ENCODE peak calls at places on chromosomes 13 and 19, in five cellular contexts. T is neural progenitor cell, E is fibroblast of mammary gland, Y is endothelial cell, Q is body of pancreas. G is an unnamed sample.

GRCh38 chr13:33263484-33263883 is 22.1 kb downstream of the STARD13 start:
- DNase-seq in T (no peak), E (no peak), Y (no peak), Q (no peak), G (no peak)

GRCh38 chr19:2259331-2259730 is 3.1 kb upstream of the JSRP1 start:
- DNase-seq in T (no peak), E (peak), Y (no peak), Q (no peak), G (no peak)

GRCh38 chr19:49362048-49362925 is at the start of gene TEAD2:
- DNase-seq in T (peak), E (peak), Y (peak), Q (peak), G (no peak)

GRCh38 chr13:110965038-110965754 is 50.3 kb upstream of the ANKRD10 start:
- DNase-seq in T (no peak), E (peak), Y (no peak), Q (no peak), G (no peak)

GRCh38 chr19:18865973-18866799 is 29.8 kb downstream of the CERS1 start:
- DNase-seq in T (peak), E (peak), Y (peak), Q (no peak), G (peak)

GRCh38 chr13:107347641-107348369 is 779.9 kb upstream of the ARGLU1 start:
- DNase-seq in T (no peak), E (peak), Y (no peak), Q (no peak), G (no peak)

GRCh38 chr19:16193466-16193865 is 4.2 kb upstream of the AP1M1 start:
- DNase-seq in T (no peak), E (no peak), Y (no peak), Q (no peak), G (no peak)

GRCh38 chr19:13381827-13382632 is 124.2 kb downstream of the CACNA1A start:
- DNase-seq in T (no peak), E (no peak), Y (no peak), Q (no peak), G (no peak)

GRCh38 chr13:111322916-111323331 is 2.5 kb downstream of the TEX29 start:
- DNase-seq in T (no peak), E (no peak), Y (no peak), Q (no peak), G (no peak)

GRCh38 chr13:72258340-72258981 is 391.5 kb upstream of the DACH1 start:
- DNase-seq in T (no peak), E (no peak), Y (peak), Q (no peak), G (no peak)

GRCh38 chr19:52613299-52613906 is 24.8 kb downstream of the ZNF83 start:
- DNase-seq in T (no peak), E (no peak), Y (no peak), Q (no peak), G (no peak)

GRCh38 chr13:114111577-114111976 is 20.8 kb downstream of the RASA3 start:
- DNase-seq in T (no peak), E (peak), Y (no peak), Q (no peak), G (no peak)

GRCh38 chr13:52892925-52893324 is 44.5 kb upstream of the PCDH8 start:
- DNase-seq in T (no peak), E (no peak), Y (no peak), Q (no peak), G (no peak)

GRCh38 chr19:1774999-1775772 is 21.9 kb downstream of the ONECUT3 start:
- DNase-seq in T (no peak), E (peak), Y (no peak), Q (no peak), G (no peak)

GRCh38 chr19:29714371-29714952 is 599 bp downstream of the C19orf12 start:
- DNase-seq in T (no peak), E (no peak), Y (no peak), Q (peak), G (no peak)

GRCh38 chr19:6572217-6572616 is 18.7 kb downstream of the CD70 start:
- DNase-seq in T (no peak), E (no peak), Y (no peak), Q (no peak), G (no peak)

GRCh38 chr19:4052114-4052992 is 14.3 kb downstream of the ZBTB7A start:
- DNase-seq in T (no peak), E (peak), Y (no peak), Q (peak), G (no peak)

GRCh38 chr13:99330942-99331341 is 23.7 kb upstream of the GPR183 start:
- DNase-seq in T (no peak), E (no peak), Y (no peak), Q (no peak), G (no peak)

GRCh38 chr19:10744848-10745293 is 27.0 kb downstream of the DNM2 start:
- DNase-seq in T (no peak), E (no peak), Y (no peak), Q (no peak), G (no peak)

GRCh38 chr19:58570770-58571574 is 2.2 kb downstream of the MZF1 start:
- DNase-seq in T (no peak), E (no peak), Y (no peak), Q (peak), G (no peak)

GRCh38 chr19:48393559-48394330 is at the start of gene GRIN2D:
- DNase-seq in T (peak), E (no peak), Y (peak), Q (no peak), G (peak)

GRCh38 chr19:2517881-2518601 is 42.1 kb downstream of the GADD45B start:
- DNase-seq in T (peak), E (no peak), Y (no peak), Q (no peak), G (no peak)

GRCh38 chr13:25752957-25753540 is 298.8 kb downstream of the SHISA2 start:
- DNase-seq in T (no peak), E (peak), Y (no peak), Q (peak), G (no peak)

GRCh38 chr13:26112843-26113242 is 61.0 kb upstream of the SHISA2 start:
- DNase-seq in T (peak), E (no peak), Y (no peak), Q (no peak), G (no peak)

GRCh38 chr13:91193358-91193757 is 154.1 kb upstream of the MIR17HG start:
- DNase-seq in T (no peak), E (no peak), Y (no peak), Q (no peak), G (no peak)

GRCh38 chr13:110644892-110645521 is 29.7 kb downstream of the NAXD start:
- DNase-seq in T (peak), E (peak), Y (peak), Q (peak), G (no peak)

GRCh38 chr13:20570540-20570939 is 3.6 kb downstream of the IFT88 start:
- DNase-seq in T (no peak), E (peak), Y (no peak), Q (no peak), G (no peak)

GRCh38 chr13:73317140-73317539 is 258.3 kb downstream of the KLF5 start:
- DNase-seq in T (no peak), E (no peak), Y (no peak), Q (no peak), G (no peak)

GRCh38 chr13:113602291-113602970 is 17.9 kb downstream of the TFDP1 start:
- DNase-seq in T (peak), E (no peak), Y (no peak), Q (no peak), G (no peak)

DNA sequence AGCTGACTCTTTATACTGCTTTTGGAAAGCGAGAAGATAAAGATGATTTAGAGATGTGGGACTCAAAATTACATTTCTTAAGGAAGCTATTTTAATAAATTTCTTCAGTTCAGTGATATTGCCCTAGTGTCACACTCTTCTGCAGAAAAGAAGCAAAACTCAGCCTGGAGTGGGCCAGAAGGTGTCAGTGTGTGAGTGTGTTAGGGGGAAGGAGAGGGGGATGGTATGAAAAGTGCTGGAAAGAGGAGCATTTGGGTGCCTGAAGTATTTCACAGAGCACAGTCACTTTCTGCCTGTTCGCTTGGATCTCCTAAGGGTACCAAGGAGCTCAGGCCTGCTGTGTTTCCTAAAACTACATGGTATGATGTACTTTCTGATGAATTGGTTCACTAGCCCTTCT is 84.5 kb upstream of the FRY start:
- DNase-seq in T (peak), E (no peak), Y (no peak), Q (no peak), G (no peak)
- TF ChIP-seq CTCF in T (peak), E (no peak), Y (no peak), Q (peak), G (no peak)

GRCh38 chr13:105994340-105994739 is 541.1 kb downstream of the EFNB2 start:
- DNase-seq in T (no peak), E (no peak), Y (no peak), Q (no peak), G (no peak)

GRCh38 chr13:105991131-105991530 is 544.3 kb downstream of the EFNB2 start:
- DNase-seq in T (no peak), E (no peak), Y (no peak), Q (no peak), G (no peak)

GRCh38 chr13:105991622-105992254 is 543.7 kb downstream of the EFNB2 start:
- DNase-seq in T (no peak), E (peak), Y (no peak), Q (peak), G (no peak)

DNA sequence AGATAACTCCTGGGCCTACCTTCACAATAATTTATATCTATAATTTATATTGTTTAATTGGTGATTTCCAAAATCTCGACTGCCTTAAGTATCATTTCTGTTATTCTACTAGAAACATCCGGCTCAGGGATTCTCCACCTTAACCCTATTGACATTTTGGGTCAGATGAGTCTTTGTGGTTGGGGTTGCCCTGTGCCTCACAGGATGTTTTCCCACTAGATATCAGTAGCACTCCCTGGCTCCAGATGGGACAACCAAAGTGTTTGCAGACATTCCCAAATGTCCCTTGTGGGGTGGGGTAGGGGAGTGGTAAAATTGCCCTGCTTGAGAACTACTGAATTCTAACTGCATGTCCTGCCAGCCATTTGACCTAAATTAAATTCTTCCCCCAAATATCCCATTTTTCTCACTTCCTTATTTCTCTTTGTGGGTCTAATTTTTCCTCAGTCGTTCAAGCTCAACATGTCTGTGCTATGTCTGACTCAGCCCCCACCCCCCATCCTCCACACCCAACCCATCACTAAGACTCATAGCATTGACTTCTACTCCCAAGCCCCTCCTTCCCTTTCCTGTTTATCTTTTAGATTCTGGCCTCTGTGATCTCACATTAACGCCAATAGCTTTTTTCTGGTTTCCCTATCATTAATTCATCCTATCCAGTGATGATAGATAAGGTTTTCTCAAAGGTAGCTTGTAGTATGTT is 545.1 kb downstream of the EFNB2 start:
- DNase-seq in T (no peak), E (peak), Y (no peak), Q (no peak), G (no peak)
- TF ChIP-seq CTCF in T (no peak), E (no peak), Y (no peak), Q (no peak), G (no peak)

GRCh38 chr19:37779139-37780035 is at the start of gene ZNF573:
- DNase-seq in T (peak), E (peak), Y (peak), Q (peak), G (peak)
- TF ChIP-seq CTCF in T (peak), E (no peak), Y (no peak), Q (peak), G (no peak)

GRCh38 chr19:32336259-32337111 is 8.9 kb upstream of the ZNF507 start:
- DNase-seq in T (no peak), E (peak), Y (no peak), Q (no peak), G (no peak)
- TF ChIP-seq CTCF in T (no peak), E (peak), Y (no peak), Q (no peak), G (peak)

GRCh38 chr13:58592052-58592451 is 960.5 kb downstream of the PCDH17 start:
- DNase-seq in T (no peak), E (no peak), Y (no peak), Q (no peak), G (no peak)
- TF ChIP-seq CTCF in T (no peak), E (no peak), Y (no peak), Q (no peak), G (no peak)

GRCh38 chr13:24668955-24669354 is 11.3 kb upstream of the ATP12A start:
- DNase-seq in T (no peak), E (no peak), Y (no peak), Q (no peak), G (no peak)

GRCh38 chr13:24672141-24673132 is 7.8 kb upstream of the ATP12A start:
- DNase-seq in T (no peak), E (no peak), Y (no peak), Q (no peak), G (no peak)

GRCh38 chr13:24670174-24670573 is 10.0 kb upstream of the ATP12A start:
- DNase-seq in T (no peak), E (no peak), Y (no peak), Q (no peak), G (no peak)

GRCh38 chr13:24671367-24672117 is 8.7 kb upstream of the ATP12A start:
- DNase-seq in T (peak), E (peak), Y (peak), Q (peak), G (no peak)

DNA sequence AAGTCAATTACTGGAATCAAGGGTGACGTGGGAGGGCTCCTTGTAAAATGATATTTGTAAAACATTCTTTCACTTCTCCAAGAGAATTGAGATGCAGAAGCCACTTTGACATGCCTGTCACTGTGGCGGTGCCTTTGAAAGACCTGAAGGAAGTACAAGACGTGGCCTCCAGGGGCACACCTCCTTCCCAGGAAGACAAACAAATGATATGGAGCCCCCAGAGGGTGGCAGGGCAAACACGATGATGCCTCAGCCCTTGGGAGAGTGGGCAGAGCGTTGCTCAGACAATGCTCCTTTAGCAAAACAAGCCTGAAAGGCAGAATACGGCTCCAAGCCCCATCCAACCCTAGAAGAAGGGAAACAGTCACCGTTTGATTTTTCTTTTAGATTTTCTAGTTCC is 9.3 kb upstream of the ATP12A start:
- DNase-seq in T (peak), E (no peak), Y (peak), Q (no peak), G (no peak)
- TF ChIP-seq CTCF in T (peak), E (peak), Y (peak), Q (no peak), G (no peak)

GRCh38 chr19:8638078-8638619 is 7.7 kb downstream of the NFILZ start:
- DNase-seq in T (no peak), E (no peak), Y (no peak), Q (peak), G (no peak)

GRCh38 chr19:8640402-8641004 is 10.1 kb downstream of the NFILZ start:
- DNase-seq in T (no peak), E (no peak), Y (no peak), Q (peak), G (no peak)

GRCh38 chr19:8641221-8641907 is 10.9 kb downstream of the NFILZ start:
- DNase-seq in T (no peak), E (no peak), Y (no peak), Q (no peak), G (no peak)

GRCh38 chr19:8641908-8642547 is 11.6 kb downstream of the NFILZ start:
- DNase-seq in T (peak), E (peak), Y (peak), Q (no peak), G (no peak)

DNA sequence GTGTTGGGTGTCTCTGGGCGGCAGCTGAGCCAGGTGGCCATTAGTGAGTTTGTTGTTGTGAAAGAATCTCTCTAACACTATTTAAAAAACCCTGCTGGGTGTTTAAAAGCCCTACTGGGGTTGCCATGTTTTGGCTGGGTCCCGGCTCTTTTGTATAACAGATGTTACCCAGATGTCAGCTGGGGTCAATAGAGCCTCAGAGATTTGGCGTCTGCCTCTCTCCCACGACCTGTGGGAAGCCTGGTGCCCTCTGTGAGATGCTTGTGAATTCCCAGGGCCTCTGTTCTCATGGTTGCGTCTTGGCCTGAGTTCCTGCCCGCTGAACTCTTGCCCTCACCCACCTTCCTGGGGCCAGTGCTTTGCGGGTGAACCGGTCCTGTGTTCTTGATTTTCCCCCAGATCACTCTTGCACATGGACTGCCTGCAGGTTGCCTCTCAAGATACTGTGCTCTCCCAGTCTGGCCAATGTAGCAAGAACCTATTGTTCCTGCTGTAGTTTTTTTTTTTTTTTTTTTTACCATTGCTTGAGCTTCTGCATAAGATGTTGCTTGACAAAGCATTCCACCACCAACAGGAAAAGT is 9.5 kb downstream of the NFILZ start:
- DNase-seq in T (peak), E (no peak), Y (no peak), Q (no peak), G (no peak)
- TF ChIP-seq CTCF in T (no peak), E (no peak), Y (no peak), Q (no peak), G (no peak)

GRCh38 chr13:86870388-86870966 is 800.7 kb upstream of the SLITRK5 start:
- DNase-seq in T (peak), E (peak), Y (no peak), Q (no peak), G (no peak)
- TF ChIP-seq CTCF in T (peak), E (peak), Y (peak), Q (peak), G (peak)